ENCODE peak calls at places on chromosomes 16 and 17, in six cellular contexts. J is neural progenitor cell, F is AG04450, C is A673, Q is WTC11, W is esophagus squamous epithelium. Z is an unnamed sample.

GRCh38 chr16:17194190-17194780 is 276.5 kb downstream of the XYLT1 start:
- DNase-seq in J (peak), F (no peak), W (no peak), Q (peak), C (peak), Z (peak)

GRCh38 chr16:48535831-48536599 is 74.0 kb downstream of the N4BP1 start:
- DNase-seq in C (no peak), W (no peak), Q (no peak), J (peak), F (no peak), Z (no peak)

GRCh38 chr16:78002915-78003538 is 19.3 kb upstream of the CLEC3A start:
- DNase-seq in J (peak), Q (peak), C (peak), W (no peak), F (peak), Z (peak)

GRCh38 chr17:14738652-14738988 is 437.7 kb downstream of the HS3ST3B1 start:
- DNase-seq in F (no peak), W (no peak), C (no peak), J (no peak), Q (no peak), Z (no peak)

GRCh38 chr16:4140652-4141051 is 24.4 kb upstream of the ADCY9 start:
- DNase-seq in F (peak), C (no peak), J (no peak), W (no peak), Q (no peak), Z (no peak)

GRCh38 chr17:31413081-31413799 is 21.8 kb downstream of the RAB11FIP4 start:
- DNase-seq in J (no peak), Q (no peak), C (no peak), F (no peak), W (no peak), Z (no peak)

GRCh38 chr17:39069114-39069756 is 82.2 kb downstream of the PLXDC1 start:
- DNase-seq in W (no peak), C (peak), F (no peak), Q (no peak), J (peak), Z (no peak)

GRCh38 chr17:51056813-51057510 is 63.7 kb downstream of the SPAG9 start:
- DNase-seq in J (peak), C (peak), F (peak), Q (peak), W (no peak), Z (peak)

GRCh38 chr16:86621966-86622365 is 43.6 kb downstream of the FOXL1 start:
- DNase-seq in C (no peak), F (no peak), J (no peak), W (no peak), Q (no peak), Z (no peak)

GRCh38 chr16:71364306-71364705 is 5.8 kb downstream of the CALB2 start:
- DNase-seq in Q (no peak), C (no peak), W (no peak), F (no peak), J (no peak), Z (peak)

GRCh38 chr17:42248351-42249179 is 27.6 kb downstream of the STAT5B start:
- DNase-seq in Q (no peak), J (peak), F (peak), W (peak), C (no peak), Z (peak)

GRCh38 chr17:7215652-7216139 is 3.9 kb downstream of the DLG4 start:
- DNase-seq in F (no peak), W (no peak), C (peak), Q (no peak), J (peak), Z (no peak)

GRCh38 chr17:76911299-76912007 is 43.2 kb downstream of the MGAT5B start:
- DNase-seq in Q (no peak), W (no peak), F (no peak), C (no peak), J (peak), Z (no peak)

GRCh38 chr17:76915840-76916510 is 47.8 kb downstream of the MGAT5B start:
- DNase-seq in F (no peak), J (no peak), Q (no peak), C (no peak), W (no peak), Z (no peak)

GRCh38 chr17:76909971-76910760 is 42.0 kb downstream of the MGAT5B start:
- DNase-seq in J (peak), W (no peak), C (peak), Q (peak), F (no peak), Z (no peak)

GRCh38 chr17:76914937-76915336 is 46.7 kb downstream of the MGAT5B start:
- DNase-seq in W (no peak), F (no peak), J (no peak), Q (no peak), C (no peak), Z (no peak)

DNA sequence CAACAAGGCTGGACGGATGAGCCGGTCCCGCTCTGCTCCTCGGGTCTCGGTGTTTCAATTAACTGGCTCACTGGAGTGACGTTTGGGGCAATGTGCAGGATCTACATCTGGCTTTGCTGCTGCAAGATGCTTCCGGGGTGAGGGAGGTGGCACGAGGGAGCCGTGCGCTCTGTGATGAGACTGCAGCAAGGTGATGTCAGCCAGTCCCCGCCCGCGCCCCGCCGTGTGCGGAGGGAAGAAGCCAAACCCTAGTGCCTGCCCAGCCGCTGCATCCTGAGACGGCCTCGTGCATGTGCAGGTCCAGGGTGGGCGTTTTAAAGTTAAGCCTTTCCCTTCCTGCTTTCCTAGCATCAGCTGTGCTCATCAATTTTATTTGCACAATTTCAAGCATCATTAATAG is 44.4 kb downstream of the MGAT5B start:
- DNase-seq in F (no peak), W (no peak), C (no peak), Q (no peak), J (no peak), Z (no peak)
- TF ChIP-seq CTCF in F (no peak), W (no peak), C (no peak), Q (no peak), J (no peak), Z (no peak)

GRCh38 chr17:8222630-8223355 is 12.4 kb upstream of the AURKB start:
- DNase-seq in J (peak), W (peak), C (peak), F (peak), Q (peak), Z (peak)

GRCh38 chr17:8222380-8222629 is 11.9 kb upstream of the AURKB start:
- DNase-seq in Q (no peak), W (no peak), C (no peak), J (peak), F (no peak), Z (no peak)

GRCh38 chr17:8221663-8222379 is 11.4 kb upstream of the AURKB start:
- DNase-seq in F (peak), J (peak), W (no peak), C (peak), Q (peak), Z (peak)

GRCh38 chr17:8224891-8225812 is 14.8 kb upstream of the AURKB start:
- DNase-seq in C (no peak), F (no peak), Q (no peak), J (no peak), W (no peak), Z (no peak)

DNA sequence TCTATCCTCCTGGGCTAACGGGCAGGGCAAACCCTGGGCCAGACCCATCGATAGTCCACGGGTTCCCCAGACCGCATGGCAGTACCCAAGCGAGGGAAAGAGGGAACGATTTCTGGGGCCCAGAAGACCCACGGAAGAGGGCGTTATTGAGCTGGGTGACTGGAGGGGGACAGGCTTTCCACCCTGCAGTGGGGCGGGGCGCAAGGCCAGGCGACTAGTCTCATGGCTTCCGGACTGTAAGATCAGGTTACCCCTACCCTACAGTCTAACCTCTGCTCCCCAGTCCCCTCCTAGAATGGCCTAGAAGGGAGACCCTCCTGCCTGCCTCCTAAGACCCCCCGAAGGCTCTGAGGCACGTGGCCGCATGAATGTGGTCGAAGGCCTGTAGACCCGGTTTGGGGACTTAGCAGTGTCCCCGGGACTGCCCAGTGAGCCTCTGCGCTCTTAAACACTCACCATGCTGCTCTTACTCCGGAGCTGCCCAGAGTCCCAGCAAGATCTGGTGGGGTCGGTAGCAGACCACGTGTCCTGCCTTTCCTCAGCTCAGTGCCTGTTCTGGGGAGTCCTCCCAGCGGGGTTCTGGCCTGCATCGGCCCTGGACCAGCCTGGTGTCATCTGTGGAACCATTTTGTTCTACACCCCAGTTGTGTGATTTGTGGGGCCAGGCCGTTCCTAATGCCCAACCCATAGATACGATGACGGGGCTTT is 13.1 kb upstream of the AURKB start:
- DNase-seq in C (peak), J (peak), Q (peak), F (no peak), W (no peak), Z (peak)
- TF ChIP-seq CTCF in C (peak), J (peak), Q (no peak), F (no peak), W (no peak), Z (no peak)

DNA sequence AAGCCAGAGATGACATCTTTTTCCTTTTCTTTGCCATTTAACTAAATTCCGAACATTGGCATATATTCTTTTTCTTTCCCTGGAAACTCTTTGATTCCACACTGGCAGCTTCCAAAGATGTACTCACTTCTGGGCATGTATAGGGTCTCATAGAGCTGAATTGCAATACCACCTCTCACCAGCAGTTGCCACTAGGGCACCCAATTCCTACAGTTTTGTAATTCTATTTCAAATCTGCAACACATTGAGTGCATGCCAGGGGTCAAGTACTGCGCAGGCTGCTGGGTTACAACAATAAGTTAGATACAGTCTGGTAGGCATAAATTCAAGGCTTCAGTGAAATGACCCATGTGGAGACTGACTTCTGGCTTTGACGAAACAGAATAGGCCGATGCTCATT is 208.8 kb upstream of the NLRP1 start:
- DNase-seq in J (no peak), W (no peak), F (no peak), C (no peak), Q (no peak), Z (no peak)
- TF ChIP-seq CTCF in J (peak), W (no peak), F (peak), C (peak), Q (peak), Z (peak)

GRCh38 chr17:81129289-81129688 is 36.0 kb upstream of the PVALEF start:
- DNase-seq in F (no peak), C (no peak), Q (peak), W (no peak), J (peak), Z (no peak)
- TF ChIP-seq CTCF in F (no peak), C (peak), Q (no peak), W (no peak), J (peak), Z (no peak)

Z was measured in glutamatergic neuron.